ENCODE peak calls at places on chromosomes 4 and X, in ten cellular contexts. C is KBM-7; A is GM13976; W is mucosa of descending colon; S is GM23338; D is SW480; F is ELF-1; U is GOT3; Y is activated CD4-positive, alpha-beta T cell treated with anti-CD3 and anti-CD28 coated beads, Interleukin-2, amount 50 U/mL, for 1 hour; Q is left ventricle myocardium superior. J is an unnamed sample.

GRCh38 chr4:165905405-165906027 is 32.5 kb downstream of the TLL1 start:
- DNase-seq in C (no peak), A (no peak), W (no peak), S (no peak), D (no peak), F (no peak), U (no peak), Y (no peak), Q (no peak), J (peak)

GRCh38 chr4:116638592-116638991 is 446.8 kb downstream of the TRAM1L1 start:
- DNase-seq in C (no peak), A (no peak), W (no peak), S (no peak), D (no peak), F (no peak), U (no peak), Y (no peak), Q (no peak), J (no peak)

GRCh38 chr4:170497105-170497504 is 407.3 kb upstream of the AADAT start:
- DNase-seq in C (peak), A (peak), W (no peak), S (peak), D (peak), F (no peak), U (no peak), Y (no peak), Q (no peak), J (no peak)

GRCh38 chr4:148790691-148791090 is 348.5 kb upstream of the NR3C2 start:
- DNase-seq in C (no peak), A (no peak), W (no peak), S (no peak), D (no peak), F (no peak), U (no peak), Y (no peak), Q (no peak), J (no peak)

GRCh38 chr4:25843340-25844097 is 19.3 kb downstream of the SEL1L3 start:
- DNase-seq in C (no peak), A (peak), W (peak), S (no peak), D (no peak), F (no peak), U (no peak), Y (no peak), Q (peak), J (no peak)

GRCh38 chrX:69562904-69563568 is 52.9 kb upstream of the EDA start:
- DNase-seq in C (no peak), A (no peak), W (no peak), S (no peak), D (no peak), F (no peak), U (no peak), Y (no peak), Q (no peak), J (no peak)

GRCh38 chrX:12767856-12768255 is 23.4 kb upstream of the PRPS2 start:
- DNase-seq in C (no peak), A (no peak), W (no peak), S (no peak), D (no peak), F (no peak), U (no peak), Y (no peak), Q (no peak), J (no peak)

GRCh38 chrX:42129022-42129421 is 205.7 kb upstream of the CASK start:
- DNase-seq in C (no peak), A (no peak), W (no peak), S (no peak), D (no peak), F (no peak), U (no peak), Y (no peak), Q (no peak), J (no peak)

GRCh38 chr4:113566015-113566795 is 195.3 kb downstream of the CAMK2D start:
- DNase-seq in C (no peak), A (peak), W (no peak), S (no peak), D (no peak), F (no peak), U (no peak), Y (no peak), Q (no peak), J (no peak)

GRCh38 chr4:15779336-15779735 is 1.2 kb downstream of the CD38 start:
- DNase-seq in C (no peak), A (no peak), W (no peak), S (peak), D (no peak), F (peak), U (no peak), Y (no peak), Q (peak), J (no peak)

GRCh38 chr4:38804654-38805295 is at the start of gene TLR1:
- DNase-seq in C (peak), A (no peak), W (no peak), S (peak), D (peak), F (no peak), U (no peak), Y (no peak), Q (no peak), J (no peak)

GRCh38 chrX:13046035-13046851 is 1.8 kb upstream of the FAM9C start:
- DNase-seq in C (no peak), A (no peak), W (no peak), S (no peak), D (no peak), F (no peak), U (no peak), Y (no peak), Q (no peak), J (no peak)

GRCh38 chrX:120559799-120560198 is 963 bp downstream of the CUL4B start:
- DNase-seq in C (peak), A (no peak), W (no peak), S (no peak), D (peak), F (no peak), U (no peak), Y (no peak), Q (no peak), J (no peak)

GRCh38 chr4:158914178-158914577 is 145.4 kb downstream of the FNIP2 start:
- DNase-seq in C (no peak), A (no peak), W (no peak), S (no peak), D (no peak), F (no peak), U (no peak), Y (no peak), Q (no peak), J (peak)

GRCh38 chrX:123807825-123808416 is 51.9 kb upstream of the XIAP start:
- DNase-seq in C (no peak), A (no peak), W (no peak), S (no peak), D (peak), F (no peak), U (no peak), Y (no peak), Q (no peak), J (no peak)

GRCh38 chrX:46547857-46548256 is 2.6 kb upstream of the ZNF674 start:
- DNase-seq in C (no peak), A (no peak), W (no peak), S (no peak), D (peak), F (peak), U (no peak), Y (no peak), Q (no peak), J (no peak)

GRCh38 chr4:212438-213174 is 88.3 kb downstream of the ZNF718 start:
- DNase-seq in C (no peak), A (no peak), W (peak), S (peak), D (no peak), F (peak), U (no peak), Y (no peak), Q (peak), J (no peak)

GRCh38 chrX:9337056-9337455 is 127.8 kb upstream of the TBL1X start:
- DNase-seq in C (no peak), A (no peak), W (no peak), S (no peak), D (no peak), F (no peak), U (no peak), Y (no peak), Q (no peak), J (no peak)

GRCh38 chr4:10704050-10704810 is 19.7 kb upstream of the CLNK start:
- DNase-seq in C (no peak), A (no peak), W (no peak), S (no peak), D (no peak), F (no peak), U (no peak), Y (no peak), Q (no peak), J (no peak)

GRCh38 chr4:16695896-16696295 is 202.5 kb downstream of the LDB2 start:
- DNase-seq in C (no peak), A (no peak), W (no peak), S (no peak), D (no peak), F (no peak), U (no peak), Y (no peak), Q (no peak), J (no peak)

GRCh38 chr4:71272976-71273375 is 65.8 kb upstream of the SLC4A4 start:
- DNase-seq in C (no peak), A (no peak), W (no peak), S (no peak), D (no peak), F (no peak), U (no peak), Y (no peak), Q (no peak), J (no peak)

GRCh38 chrX:150044556-150044955 is 106.3 kb upstream of the EOLA2 start:
- DNase-seq in C (no peak), A (no peak), W (no peak), S (no peak), D (no peak), F (peak), U (no peak), Y (no peak), Q (no peak), J (no peak)

GRCh38 chrX:111372065-111372464 is 39.9 kb downstream of the DCX start:
- DNase-seq in C (no peak), A (no peak), W (no peak), S (no peak), D (no peak), F (no peak), U (no peak), Y (no peak), Q (no peak), J (no peak)

GRCh38 chr4:11471613-11472012 is 42.9 kb upstream of the HS3ST1 start:
- DNase-seq in C (peak), A (no peak), W (no peak), S (no peak), D (no peak), F (no peak), U (no peak), Y (peak), Q (no peak), J (no peak)

GRCh38 chr4:68494688-68495087 is 47.4 kb downstream of the TMPRSS11E start:
- DNase-seq in C (peak), A (no peak), W (no peak), S (no peak), D (no peak), F (no peak), U (no peak), Y (no peak), Q (no peak), J (no peak)

GRCh38 chrX:112051546-112051945 is 31.0 kb downstream of the TRPC5 start:
- DNase-seq in C (no peak), A (no peak), W (no peak), S (no peak), D (no peak), F (no peak), U (no peak), Y (no peak), Q (no peak), J (no peak)

GRCh38 chr4:64518600-64518999 is 109.3 kb upstream of the TECRL start:
- DNase-seq in C (no peak), A (no peak), W (no peak), S (no peak), D (no peak), F (no peak), U (no peak), Y (no peak), Q (no peak), J (no peak)

GRCh38 chr4:70838400-70838971 is 1.2 kb downstream of the GRSF1 start:
- DNase-seq in C (peak), A (peak), W (no peak), S (no peak), D (no peak), F (no peak), U (no peak), Y (no peak), Q (no peak), J (no peak)

GRCh38 chr4:15684498-15684897 is 2.9 kb downstream of the FAM200B start:
- DNase-seq in C (no peak), A (no peak), W (no peak), S (peak), D (no peak), F (peak), U (no peak), Y (no peak), Q (no peak), J (no peak)

GRCh38 chr4:84995386-84995785 is 28.9 kb upstream of the WDFY3 start:
- DNase-seq in C (no peak), A (no peak), W (no peak), S (no peak), D (no peak), F (peak), U (no peak), Y (no peak), Q (no peak), J (no peak)

J was measured in epithelial cell of prostate.